ENCODE peak calls at places on chromosomes 16 and 17, in seven cellular contexts. N is posterior cingulate gyrus, Z is naive B cell, Q is HEK293T, R is HFFc6, W is RCC 7860, T is NCI-H524. K is an unnamed sample.

GRCh38 chr17:71180801-71181385 is 939.9 kb upstream of the SOX9 start:
- DNase-seq in N (no peak), Z (no peak), Q (peak; percentile 67), R (peak; percentile 71), W (peak; percentile 28), T (no peak), K (peak; percentile 20)

GRCh38 chr17:15981208-15981607 is 18.3 kb downstream of the ZSWIM7 start:
- DNase-seq in N (no peak), Z (no peak), Q (no peak), R (no peak), W (no peak), T (no peak), K (no peak)

GRCh38 chr17:43581130-43581529 is 35.0 kb upstream of the ETV4 start:
- DNase-seq in N (no peak), Z (no peak), Q (no peak), R (no peak), W (no peak), T (no peak), K (no peak)

GRCh38 chr17:6901086-6901485 is 69.6 kb upstream of the TEKT1 start:
- DNase-seq in N (no peak), Z (no peak), Q (no peak), R (no peak), W (no peak), T (no peak), K (no peak)

GRCh38 chr17:55830699-55831098 is 79.8 kb downstream of the PCTP start:
- DNase-seq in N (no peak), Z (no peak), Q (no peak), R (no peak), W (no peak), T (peak; percentile 87), K (no peak)

GRCh38 chr16:77246160-77246559 is 47.0 kb downstream of the SYCE1L start:
- DNase-seq in N (no peak), Z (no peak), Q (no peak), R (no peak), W (no peak), T (no peak), K (no peak)

GRCh38 chr16:75351183-75351582 is 82.1 kb downstream of the CFDP1 start:
- DNase-seq in N (no peak), Z (no peak), Q (no peak), R (peak; percentile 73), W (peak; percentile 43), T (no peak), K (peak; percentile 82)

GRCh38 chr17:81609541-81610353 is 27.2 kb downstream of the NPLOC4 start:
- DNase-seq in N (peak; percentile 16), Z (no peak), Q (no peak), R (no peak), W (no peak), T (peak; percentile 30), K (no peak)

GRCh38 chr16:64478258-64478906 is 643.5 kb downstream of the CDH11 start:
- DNase-seq in N (no peak), Z (no peak), Q (no peak), R (peak; percentile 41), W (no peak), T (no peak), K (no peak)

GRCh38 chr17:29619251-29619650 is 3.5 kb downstream of the CORO6 start:
- DNase-seq in N (no peak), Z (no peak), Q (no peak), R (peak; percentile 52), W (no peak), T (peak; percentile 66), K (peak; percentile 34)

K was measured in HCEC 1CT.